ENCODE peak calls at places on chromosomes 1 and 21, in five cellular contexts. E is mammary epithelial cell, P is prostate gland, H is A549, W is fibroblast of mammary gland. D is an unnamed sample.

GRCh38 chr21:35488941-35489340 is 439.8 kb upstream of the RUNX1 start:
- DNase-seq in P (no peak), W (no peak), E (peak; percentile 55), H (no peak), D (no peak)

GRCh38 chr1:2504224-2504948 is 22.0 kb downstream of the PANK4 start:
- DNase-seq in W (no peak), H (no peak), E (no peak), P (no peak), D (no peak)

GRCh38 chr1:24117722-24118409 is 5.9 kb upstream of the MYOM3 start:
- DNase-seq in H (peak; percentile 56), W (peak; percentile 52), P (no peak), E (peak; percentile 67), D (peak; percentile 60)

GRCh38 chr1:96962807-96963206 is 241.2 kb downstream of the PTBP2 start:
- DNase-seq in E (peak; percentile 73), P (peak; percentile 46), W (peak; percentile 29), H (no peak), D (no peak)

GRCh38 chr21:42652527-42653491 is 612 bp upstream of the PDE9A start:
- DNase-seq in W (peak; percentile 60), H (peak; percentile 53), P (peak; percentile 74), E (peak; percentile 29), D (no peak)

GRCh38 chr1:18723206-18723605 is 92.6 kb downstream of the PAX7 start:
- DNase-seq in E (no peak), P (no peak), H (no peak), W (no peak), D (no peak)

GRCh38 chr1:9825101-9826074 is 1.6 kb upstream of the CLSTN1 start:
- DNase-seq in P (peak; percentile 93), H (peak; percentile 93), W (peak; percentile 58), E (peak; percentile 99), D (peak; percentile 65)

GRCh38 chr1:62849031-62849430 is 65.1 kb downstream of the ATG4C start:
- DNase-seq in H (peak; percentile 5), P (no peak), E (no peak), W (no peak), D (no peak)

GRCh38 chr1:76140227-76140626 is 65.7 kb downstream of the ST6GALNAC3 start:
- DNase-seq in P (no peak), W (no peak), H (no peak), E (no peak), D (no peak)

DNA sequence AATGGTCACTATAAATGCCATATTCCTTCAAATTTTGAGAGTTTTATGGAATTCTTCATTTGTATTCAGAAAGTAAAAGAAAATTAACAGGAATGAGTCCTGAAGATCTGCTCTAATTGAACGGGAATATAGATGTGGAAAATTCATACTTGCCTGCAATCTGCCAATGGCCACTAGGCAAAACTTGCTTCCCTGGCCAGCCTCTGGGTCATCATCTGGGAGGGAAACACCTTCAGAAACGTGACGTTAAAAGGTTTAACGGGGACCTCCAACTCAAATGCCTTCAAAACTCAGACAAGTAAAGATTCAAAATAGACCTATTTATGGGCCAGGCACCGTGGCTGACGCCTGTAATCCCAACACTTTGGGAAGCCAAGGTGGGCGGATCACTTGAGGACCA is 21.7 kb upstream of the CTSK start:
- DNase-seq in P (no peak), H (peak; percentile 12), E (no peak), W (no peak), D (no peak)
- TF ChIP-seq CTCF in P (no peak), H (no peak), E (peak; percentile 36), W (peak; percentile 36), D (peak; percentile 73)

DNA sequence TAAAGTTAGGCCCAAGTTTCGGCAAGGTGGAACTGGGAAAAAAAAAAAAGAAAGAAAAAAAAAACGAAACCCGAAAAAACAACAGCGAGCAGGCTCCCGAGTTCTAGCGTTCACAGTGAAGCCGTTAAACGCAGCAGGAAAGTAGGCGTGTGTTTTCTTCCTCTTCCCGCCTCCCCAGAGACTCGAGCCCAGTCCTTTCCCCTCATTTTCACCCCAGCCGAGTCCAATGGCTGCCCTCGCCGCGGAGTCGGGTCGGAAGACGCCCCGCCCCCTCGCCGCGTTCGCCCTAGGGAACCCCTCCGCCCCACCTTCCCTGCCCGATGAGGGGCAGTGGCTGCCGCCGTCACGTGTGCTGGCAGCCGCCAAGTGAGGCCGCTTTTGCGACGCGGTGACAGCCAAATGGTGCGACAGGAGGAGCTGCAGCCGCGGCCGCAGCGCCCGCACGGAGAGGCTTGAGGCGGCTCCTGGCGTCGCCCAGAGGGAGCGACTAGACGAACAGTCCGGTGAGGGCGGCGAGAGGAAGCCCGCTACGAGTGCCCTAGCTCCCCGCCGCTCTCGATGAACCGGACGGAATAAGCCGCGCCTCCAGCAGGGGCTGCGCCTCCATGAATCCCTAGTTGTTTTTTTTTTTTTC is at the start of gene PKN2:
- DNase-seq in P (peak; percentile 98), W (peak; percentile 97), H (peak; percentile 98), E (peak; percentile 99), D (peak; percentile 98)
- TF ChIP-seq CTCF in P (no peak), W (no peak), H (no peak), E (peak; percentile 41), D (peak; percentile 49)

GRCh38 chr1:33683913-33684312 is 180.0 kb upstream of the HMGB4 start:
- DNase-seq in W (no peak), H (no peak), P (no peak), E (no peak), D (peak; percentile 8)
- TF ChIP-seq CTCF in W (no peak), H (no peak), P (no peak), E (no peak), D (no peak)

DNA sequence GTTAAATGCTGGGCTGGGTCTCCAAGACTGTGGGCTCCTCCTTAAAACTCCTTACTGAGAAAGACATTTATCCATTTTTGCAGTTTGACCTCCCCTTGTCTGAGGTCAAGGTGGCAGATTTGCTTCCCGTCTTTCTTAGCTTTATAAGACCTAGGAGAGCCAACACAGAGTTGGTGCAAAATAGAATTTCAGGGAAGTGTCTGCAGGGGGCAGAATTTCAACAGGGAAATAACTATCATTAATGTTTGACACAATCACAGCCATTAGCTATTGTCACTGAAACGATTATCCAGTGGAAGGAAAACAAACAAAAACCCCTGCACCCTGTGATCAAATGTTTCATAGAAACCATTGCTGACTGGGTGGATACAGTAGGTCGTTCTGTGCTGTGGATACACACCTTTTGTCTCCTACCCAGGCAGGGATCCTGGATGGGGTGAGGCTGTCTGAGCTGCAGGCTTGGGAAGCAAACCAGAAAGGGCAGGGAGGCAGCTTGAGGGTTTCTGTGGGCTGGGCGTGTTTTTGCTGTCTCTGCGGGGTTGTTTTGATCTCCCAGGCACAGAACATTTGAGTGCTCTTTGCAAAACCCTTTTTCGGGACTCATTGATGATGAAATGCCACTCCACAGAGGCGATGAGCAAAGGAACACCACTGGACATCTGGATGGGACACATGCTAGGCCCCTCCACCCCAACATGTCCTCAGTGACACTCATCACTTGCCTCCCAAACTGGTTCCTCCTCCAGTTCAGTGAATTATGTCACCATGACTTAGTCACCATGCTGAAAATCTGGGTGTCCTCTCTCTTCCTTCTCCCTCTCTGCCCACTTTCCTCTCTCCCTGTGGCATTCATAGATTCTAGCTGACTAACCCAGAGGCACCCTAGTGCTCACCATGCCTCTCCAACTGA is 94.2 kb upstream of the SERBP1 start:
- DNase-seq in P (no peak), W (no peak), H (no peak), E (peak; percentile 48), D (peak; percentile 32)
- TF ChIP-seq CTCF in P (no peak), W (no peak), H (no peak), E (peak; percentile 43), D (peak; percentile 67)

DNA sequence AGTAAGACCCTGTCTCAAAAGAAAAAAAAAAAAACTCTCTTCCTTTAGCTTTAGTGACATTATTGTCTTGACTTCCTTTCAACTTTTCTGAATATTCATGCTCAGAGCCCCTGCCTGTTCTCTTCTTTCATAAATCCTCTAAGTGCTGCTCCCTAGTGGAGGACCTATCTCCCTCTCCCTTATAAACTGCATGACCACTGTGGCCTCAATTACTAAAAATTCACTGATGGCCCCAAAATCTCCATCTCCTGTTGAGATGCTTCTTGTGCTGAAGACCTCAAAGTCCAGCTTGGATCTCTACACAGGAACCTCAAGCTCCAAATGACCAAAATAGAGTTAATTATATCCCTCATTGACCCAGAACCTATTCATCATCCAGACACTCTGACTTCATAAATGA is 7.8 kb downstream of the ITLN1 start:
- DNase-seq in W (no peak), E (no peak), P (no peak), H (no peak), D (no peak)
- TF ChIP-seq CTCF in W (no peak), E (no peak), P (no peak), H (no peak), D (no peak)

DNA sequence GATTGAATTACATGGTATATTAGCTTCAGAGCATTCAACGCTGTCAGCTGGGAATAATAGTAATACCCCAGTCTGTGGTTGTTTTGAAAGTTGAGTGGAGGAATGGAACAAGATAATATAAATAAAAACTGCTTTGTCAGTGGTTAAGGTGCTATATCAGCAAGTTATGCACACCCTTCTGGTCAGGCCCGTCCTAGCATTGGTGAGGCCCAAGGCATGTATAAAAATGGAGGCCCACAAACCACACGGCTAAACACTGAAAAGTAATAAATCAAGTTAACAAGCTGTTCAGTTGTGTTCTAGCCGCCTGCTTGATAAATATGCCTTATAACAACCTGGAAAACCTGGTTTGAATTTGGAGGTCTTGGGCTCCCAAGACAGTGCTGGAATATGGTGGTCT is 77.4 kb downstream of the PSMG1 start:
- DNase-seq in H (no peak), W (no peak), E (no peak), P (no peak), D (no peak)
- TF ChIP-seq CTCF in H (no peak), W (no peak), E (no peak), P (no peak), D (no peak)

GRCh38 chr1:20366766-20367602 is 76.3 kb downstream of the VWA5B1 start:
- DNase-seq in P (no peak), W (peak; percentile 60), H (peak; percentile 46), E (peak; percentile 48), D (peak; percentile 22)
- TF ChIP-seq CTCF in P (no peak), W (peak; percentile 76), H (peak; percentile 34), E (peak; percentile 72), D (peak; percentile 70)